ENCODE peak calls at places on chromosomes 5 and 9, in seven cellular contexts. R, A, H, B, L, N and C are unnamed samples.

GRCh38 chr5:116573279-116573616 is 1.4 kb downstream of the SEMA6A start:
- DNase-seq in L (no peak), B (no peak), A (no peak), H (no peak), R (no peak), N (peak), C (peak)

GRCh38 chr5:113235884-113236283 is 198.9 kb downstream of the TSSK1B start:
- DNase-seq in L (no peak), R (no peak), N (no peak), B (no peak), A (no peak), H (no peak), C (no peak)

GRCh38 chr9:111037744-111038335 is 430 bp downstream of the LPAR1 start:
- DNase-seq in H (peak), R (no peak), A (no peak), L (peak), N (peak), B (no peak), C (peak)

GRCh38 chr5:97044057-97044456 is 98.4 kb downstream of the LIX1 start:
- DNase-seq in H (no peak), L (peak), N (peak), R (no peak), A (no peak), B (peak), C (peak)

GRCh38 chr9:90307177-90307833 is 335.3 kb downstream of the DIRAS2 start:
- DNase-seq in L (no peak), B (no peak), N (peak), R (no peak), A (no peak), H (no peak), C (peak)

GRCh38 chr9:81885586-81885985 is 42.6 kb upstream of the SPATA31D4 start:
- DNase-seq in R (no peak), L (no peak), H (no peak), N (no peak), A (no peak), B (no peak), C (no peak)

GRCh38 chr5:124263680-124264491 is 482.6 kb downstream of the ZNF608 start:
- DNase-seq in R (no peak), H (no peak), A (peak), N (peak), B (no peak), L (no peak), C (no peak)

GRCh38 chr5:59587489-59588337 is 305.8 kb downstream of the PDE4D start:
- DNase-seq in R (no peak), L (peak), N (peak), H (no peak), A (no peak), B (peak), C (peak)

GRCh38 chr5:112270299-112271293 is 148.5 kb downstream of the EPB41L4A start:
- DNase-seq in A (no peak), L (peak), B (no peak), N (peak), H (peak), R (no peak), C (peak)

GRCh38 chr5:134003957-134004625 is 684 bp downstream of the VDAC1 start:
- DNase-seq in B (peak), N (peak), R (no peak), L (peak), A (no peak), H (peak), C (no peak)

GRCh38 chr5:105968961-105969360 is 1701.8 kb downstream of the EFNA5 start:
- DNase-seq in H (no peak), A (no peak), B (no peak), R (no peak), N (peak), L (peak), C (peak)

GRCh38 chr9:107875571-107875980 is 386.0 kb upstream of the KLF4 start:
- DNase-seq in A (no peak), R (no peak), L (peak), H (no peak), B (no peak), N (no peak), C (no peak)

GRCh38 chr5:144142030-144142825 is 28.2 kb downstream of the YIPF5 start:
- DNase-seq in A (no peak), B (peak), H (peak), R (peak), N (peak), L (peak), C (peak)

GRCh38 chr5:97231025-97231636 is 48.1 kb upstream of the RIOK2 start:
- DNase-seq in B (peak), A (peak), N (peak), H (peak), L (peak), R (peak), C (peak)

GRCh38 chr5:79865588-79865987 is 125.5 kb downstream of the MTX3 start:
- DNase-seq in B (no peak), N (no peak), H (no peak), A (no peak), L (no peak), R (no peak), C (no peak)

GRCh38 chr5:138583984-138584637 is 8.9 kb upstream of the HSPA9 start:
- DNase-seq in H (no peak), L (no peak), R (no peak), A (no peak), N (no peak), B (no peak), C (no peak)

GRCh38 chr5:163473613-163474243 is 13.3 kb downstream of the HMMR start:
- DNase-seq in L (peak), A (no peak), B (no peak), N (no peak), H (peak), R (no peak), C (peak)

GRCh38 chr5:956941-957729 is 51.5 kb upstream of the NKD2 start:
- DNase-seq in B (peak), R (no peak), A (peak), H (peak), N (peak), L (peak), C (peak)

GRCh38 chr9:99112750-99113417 is 8.0 kb downstream of the TGFBR1 start:
- DNase-seq in L (no peak), N (no peak), H (peak), A (no peak), R (no peak), B (no peak), C (no peak)

GRCh38 chr5:25500635-25501034 is 855.9 kb upstream of the CDH10 start:
- DNase-seq in N (no peak), R (no peak), L (no peak), H (no peak), B (no peak), A (no peak), C (no peak)

GRCh38 chr5:83554686-83555085 is 83.1 kb downstream of the VCAN start:
- DNase-seq in N (no peak), L (no peak), A (no peak), R (no peak), H (no peak), B (no peak), C (peak)

GRCh38 chr5:52961238-52961637 is 27.9 kb upstream of the ITGA2 start:
- DNase-seq in B (no peak), N (peak), A (no peak), L (no peak), R (no peak), H (no peak), C (peak)

GRCh38 chr5:127863161-127863560 is 160.0 kb downstream of the CCDC192 start:
- DNase-seq in N (no peak), B (no peak), L (no peak), A (no peak), H (no peak), R (no peak), C (peak)

GRCh38 chr5:83509535-83509934 is 38.0 kb downstream of the VCAN start:
- DNase-seq in L (peak), B (no peak), N (peak), A (no peak), H (no peak), R (no peak), C (peak)

GRCh38 chr9:129072171-129072570 is 8.7 kb upstream of the DOLPP1 start:
- DNase-seq in B (no peak), R (no peak), L (no peak), N (no peak), A (no peak), H (no peak), C (no peak)
- H3K4me3 ChIP-seq in B (no peak), R (no peak), L (no peak), N (no peak), A (no peak), H (no peak), C (no peak)

DNA sequence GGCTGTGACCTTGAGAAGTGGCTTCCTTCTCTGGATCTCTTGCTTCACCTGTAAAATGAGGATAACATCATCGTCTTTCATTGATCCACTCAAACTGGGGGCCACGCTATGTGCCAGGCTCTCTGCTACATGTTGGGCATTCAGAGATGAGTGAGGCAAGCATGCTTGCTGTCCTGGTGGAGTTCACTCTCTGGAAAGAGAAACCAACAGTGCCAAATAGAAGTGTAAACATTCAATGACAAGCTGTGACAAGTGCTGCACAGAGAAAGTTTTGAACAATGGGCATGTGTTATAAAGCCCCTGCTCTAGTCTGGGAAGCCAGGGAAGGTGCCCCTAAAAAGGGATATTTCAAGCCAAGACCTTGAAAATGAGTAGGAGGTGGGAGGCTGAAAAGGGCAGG is 50.9 kb upstream of the AFAP1L1 start:
- DNase-seq in L (no peak), N (no peak), R (no peak), A (no peak), B (no peak), H (no peak), C (no peak)
- TF ChIP-seq CTCF in L (no peak), N (no peak), R (no peak), A (no peak), B (no peak), H (no peak), C (no peak)

DNA sequence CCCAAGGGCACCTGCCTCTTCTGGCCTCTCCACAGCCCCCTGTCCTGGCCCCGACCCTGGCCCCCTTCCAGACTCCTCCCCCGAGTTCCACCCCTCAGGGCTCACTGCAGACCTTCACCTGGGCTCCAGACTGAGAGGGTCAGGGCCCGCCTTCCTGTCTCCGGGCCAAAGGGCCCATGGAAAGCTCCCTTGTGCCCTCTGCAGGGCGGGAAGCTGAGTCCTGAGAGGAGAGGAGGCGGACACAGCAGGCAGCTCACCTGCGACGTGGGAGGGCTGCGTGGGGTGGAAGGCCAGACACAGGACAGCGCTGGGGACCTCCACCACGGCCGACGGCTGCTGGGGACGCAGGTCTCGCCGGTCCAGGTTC is 20.6 kb downstream of the DYNC2I2 start:
- DNase-seq in H (no peak), A (peak), N (no peak), B (no peak), L (no peak), R (no peak), C (no peak)
- H3K4me3 ChIP-seq in H (no peak), A (peak), N (no peak), B (no peak), L (no peak), R (no peak), C (no peak)

GRCh38 chr9:92500725-92501124 is 18.4 kb upstream of the ASPN start:
- DNase-seq in N (no peak), H (no peak), B (no peak), A (no peak), R (no peak), L (no peak), C (no peak)
- TF ChIP-seq CTCF in N (no peak), H (no peak), B (no peak), A (no peak), R (no peak), L (no peak), C (no peak)

GRCh38 chr5:140925806-140926205 is 293 bp upstream of the PCDHAC1 start:
- DNase-seq in N (no peak), B (no peak), A (no peak), H (no peak), L (no peak), R (no peak), C (no peak)

GRCh38 chr5:140926211-140926902 is at the start of gene PCDHAC1:
- DNase-seq in N (peak), R (no peak), B (peak), A (peak), L (peak), H (no peak), C (peak)

GRCh38 chr5:140926903-140927573 is 939 bp downstream of the PCDHAC1 start:
- DNase-seq in B (no peak), N (peak), A (no peak), H (no peak), R (no peak), L (peak), C (peak)
- H3K4me3 ChIP-seq in B (peak), N (peak), A (peak), H (no peak), R (no peak), L (peak), C (peak)

GRCh38 chr5:69049151-69049550 is 44.7 kb upstream of the SLC30A5 start:
- DNase-seq in R (no peak), H (no peak), L (no peak), A (peak), N (no peak), B (no peak), C (peak)
- TF ChIP-seq CTCF in R (no peak), H (no peak), L (no peak), A (no peak), N (no peak), B (no peak), C (no peak)

GRCh38 chr5:141250576-141250975 is 5.4 kb downstream of the PCDHB15 start:
- DNase-seq in N (no peak), H (no peak), R (no peak), L (no peak), A (no peak), B (no peak), C (no peak)
- H3K4me3 ChIP-seq in N (no peak), H (no peak), R (no peak), L (no peak), A (no peak), B (no peak), C (no peak)

GRCh38 chr5:95620030-95620869 is at the start of gene GPR150:
- DNase-seq in H (peak), R (no peak), N (peak), A (peak), B (peak), L (peak), C (peak)
- TF ChIP-seq CTCF in H (no peak), R (peak), N (no peak), A (no peak), B (no peak), L (no peak), C (no peak)

DNA sequence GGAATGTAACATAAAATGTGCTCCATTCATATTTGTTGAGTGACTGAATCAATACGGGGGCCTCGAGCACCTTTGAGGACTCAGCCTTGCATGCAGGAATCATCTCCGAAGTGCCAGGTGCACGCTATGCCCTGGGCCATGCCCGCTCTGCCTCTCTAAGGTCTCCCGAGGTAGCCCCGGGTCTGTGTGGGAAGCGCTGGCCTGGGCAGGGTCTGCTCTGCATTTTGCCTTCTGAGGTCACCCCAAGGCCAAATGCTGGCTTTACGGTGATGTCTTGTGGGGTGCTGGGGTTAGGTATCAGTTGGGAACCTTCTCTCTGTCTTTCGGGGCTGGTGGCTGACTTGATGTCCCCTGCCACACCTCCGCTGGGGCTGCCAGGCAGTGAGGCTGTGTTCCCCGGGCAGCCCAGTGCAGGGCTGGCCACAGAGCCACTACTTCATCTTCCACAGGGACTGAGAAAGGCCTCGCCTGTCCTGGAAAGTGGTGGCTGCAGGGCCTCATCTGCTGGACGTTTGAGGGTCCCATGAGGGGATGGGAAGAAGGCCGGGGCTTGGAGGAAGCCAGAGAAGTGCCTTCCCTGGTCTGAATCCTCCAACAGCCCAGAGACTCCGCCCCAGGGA is 47.7 kb upstream of the COL5A1 start:
- DNase-seq in H (no peak), L (no peak), R (no peak), A (no peak), N (no peak), B (no peak), C (no peak)
- H3K4me3 ChIP-seq in H (no peak), L (no peak), R (no peak), A (no peak), N (no peak), B (no peak), C (no peak)